ENCODE peak calls at places on chromosomes 16 and 17, in nine cellular contexts. B, V, C, X, D, W, H, T and U are unnamed samples.

GRCh38 chr17:30554839-30555751 is 77.9 kb downstream of the GOSR1 start:
- DNase-seq in H (no peak), D (peak), V (no peak), B (peak), T (no peak), C (no peak), X (no peak), W (no peak), U (no peak)

GRCh38 chr17:8698142-8699050 is 46.2 kb downstream of the CCDC42 start:
- DNase-seq in X (no peak), B (no peak), W (peak), T (peak), D (no peak), H (peak), V (no peak), C (no peak), U (no peak)

GRCh38 chr16:29148867-29149272 is 164.0 kb downstream of the LAT start:
- DNase-seq in D (no peak), T (peak), V (no peak), B (peak), C (no peak), X (peak), W (no peak), H (peak), U (no peak)

GRCh38 chr16:23729503-23730424 is 16.7 kb upstream of the ERN2 start:
- DNase-seq in D (peak), W (peak), V (no peak), B (no peak), C (no peak), T (no peak), H (no peak), X (no peak), U (no peak)

GRCh38 chr16:57165923-57166322 is 19.9 kb downstream of the PSME3IP1 start:
- DNase-seq in T (no peak), H (no peak), X (peak), W (peak), D (no peak), V (peak), C (no peak), B (no peak), U (no peak)

GRCh38 chr17:73192894-73193701 is at the start of gene COG1:
- DNase-seq in D (peak), X (peak), C (peak), T (peak), W (peak), V (peak), H (peak), B (peak), U (peak)

GRCh38 chr17:35082073-35082657 is 18.7 kb upstream of the RFFL start:
- DNase-seq in V (no peak), H (no peak), D (no peak), X (peak), C (no peak), T (no peak), W (peak), B (no peak), U (peak)

GRCh38 chr17:17413215-17413792 is 63.5 kb upstream of the MED9 start:
- DNase-seq in T (no peak), X (no peak), B (no peak), V (no peak), D (no peak), W (no peak), H (no peak), C (no peak), U (no peak)

GRCh38 chr17:75816693-75817092 is 27.5 kb downstream of the UNC13D start:
- DNase-seq in B (no peak), V (no peak), C (peak), W (no peak), X (no peak), T (no peak), H (no peak), D (no peak), U (no peak)

GRCh38 chr17:66469088-66469442 is 166.7 kb downstream of the PRKCA start:
- DNase-seq in D (no peak), X (no peak), T (peak), B (no peak), V (no peak), W (no peak), C (no peak), H (no peak), U (no peak)

DNA sequence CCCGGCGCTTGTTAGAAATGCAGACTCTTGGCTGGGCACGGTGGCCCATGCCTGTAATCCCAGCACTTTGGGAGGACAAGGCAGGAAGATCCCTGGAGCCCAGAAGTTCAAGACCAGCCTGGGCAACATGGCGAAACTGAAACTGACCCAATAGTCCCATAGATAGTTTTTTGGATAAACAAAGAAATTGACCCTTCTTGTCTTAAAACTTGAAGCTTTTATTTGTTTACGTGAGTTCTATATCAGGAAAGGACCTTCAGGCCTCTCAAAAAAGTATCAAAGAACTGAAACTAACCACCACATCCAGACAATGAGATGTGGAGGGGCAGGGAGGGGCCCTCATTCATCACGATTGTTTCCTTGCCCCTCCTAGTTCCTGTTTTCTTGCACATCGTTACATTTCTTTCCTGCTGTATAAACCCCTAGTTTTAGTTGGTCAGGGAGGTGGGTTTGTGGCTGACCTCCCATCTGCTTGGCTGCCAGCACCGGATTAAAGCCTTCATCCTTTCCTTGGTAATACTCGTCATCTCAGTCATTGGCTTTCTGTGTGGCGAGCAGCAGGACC is 29.9 kb upstream of the PRM1 start:
- DNase-seq in X (no peak), T (no peak), C (no peak), V (no peak), W (peak), D (no peak), H (no peak), B (peak), U (peak)
- H3K4me3 ChIP-seq in X (no peak), T (no peak), C (no peak), V (no peak), W (no peak), D (no peak), H (no peak), B (no peak), U (peak)

GRCh38 chr17:37643829-37644228 is 583 bp upstream of the DDX52 start:
- DNase-seq in W (no peak), H (no peak), B (no peak), V (peak), T (no peak), X (no peak), D (peak), C (no peak), U (no peak)

GRCh38 chr17:37643118-37643766 is at the start of gene DDX52:
- DNase-seq in D (peak), H (peak), C (peak), X (peak), T (peak), B (peak), V (peak), W (peak), U (peak)

GRCh38 chr17:37651846-37652245 is 8.6 kb upstream of the DDX52 start:
- DNase-seq in H (no peak), T (no peak), C (no peak), W (no peak), V (no peak), B (no peak), D (no peak), X (no peak), U (no peak)

GRCh38 chr17:37650419-37651003 is 7.3 kb upstream of the DDX52 start:
- DNase-seq in V (peak), H (no peak), D (peak), W (peak), T (no peak), B (no peak), X (no peak), C (no peak), U (no peak)

DNA sequence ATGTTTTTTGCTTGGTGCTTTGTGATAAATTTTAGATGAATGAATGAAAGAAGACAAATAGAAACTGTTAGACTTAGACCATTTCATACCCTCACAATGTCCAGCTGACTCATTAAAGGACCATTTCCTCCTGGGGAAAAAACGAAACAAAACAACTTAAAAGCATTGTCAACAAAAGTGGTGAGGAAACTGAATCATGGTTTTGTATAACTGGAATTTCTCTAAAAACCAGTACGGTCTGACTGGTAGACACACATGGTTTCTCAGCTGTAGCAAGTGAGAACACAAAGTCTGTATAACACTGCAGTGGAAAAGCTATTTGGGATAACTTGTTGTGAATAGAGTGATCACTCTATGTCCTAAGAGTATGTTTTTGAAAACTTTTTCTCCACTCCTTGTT is 5.3 kb upstream of the DDX52 start:
- DNase-seq in H (no peak), B (no peak), V (no peak), W (peak), X (no peak), T (no peak), D (no peak), C (no peak), U (no peak)
- H3K4me3 ChIP-seq in H (no peak), B (no peak), V (no peak), W (no peak), X (no peak), T (no peak), D (no peak), C (no peak), U (no peak)

GRCh38 chr16:19406891-19407491 is 10.7 kb upstream of the TMC5 start:
- DNase-seq in W (no peak), V (no peak), C (no peak), H (no peak), D (no peak), T (no peak), X (no peak), B (no peak), U (no peak)

GRCh38 chr16:19415918-19416317 is 1.8 kb upstream of the TMC5 start:
- DNase-seq in T (no peak), B (no peak), W (no peak), C (no peak), X (no peak), D (no peak), V (no peak), H (no peak), U (no peak)

GRCh38 chr16:19415461-19415860 is 2.2 kb upstream of the TMC5 start:
- DNase-seq in B (no peak), W (no peak), T (no peak), V (peak), X (no peak), C (no peak), D (no peak), H (peak), U (no peak)

GRCh38 chr16:19411298-19411697 is 6.4 kb upstream of the TMC5 start:
- DNase-seq in C (no peak), D (no peak), B (no peak), H (no peak), T (no peak), V (no peak), W (no peak), X (no peak), U (no peak)

DNA sequence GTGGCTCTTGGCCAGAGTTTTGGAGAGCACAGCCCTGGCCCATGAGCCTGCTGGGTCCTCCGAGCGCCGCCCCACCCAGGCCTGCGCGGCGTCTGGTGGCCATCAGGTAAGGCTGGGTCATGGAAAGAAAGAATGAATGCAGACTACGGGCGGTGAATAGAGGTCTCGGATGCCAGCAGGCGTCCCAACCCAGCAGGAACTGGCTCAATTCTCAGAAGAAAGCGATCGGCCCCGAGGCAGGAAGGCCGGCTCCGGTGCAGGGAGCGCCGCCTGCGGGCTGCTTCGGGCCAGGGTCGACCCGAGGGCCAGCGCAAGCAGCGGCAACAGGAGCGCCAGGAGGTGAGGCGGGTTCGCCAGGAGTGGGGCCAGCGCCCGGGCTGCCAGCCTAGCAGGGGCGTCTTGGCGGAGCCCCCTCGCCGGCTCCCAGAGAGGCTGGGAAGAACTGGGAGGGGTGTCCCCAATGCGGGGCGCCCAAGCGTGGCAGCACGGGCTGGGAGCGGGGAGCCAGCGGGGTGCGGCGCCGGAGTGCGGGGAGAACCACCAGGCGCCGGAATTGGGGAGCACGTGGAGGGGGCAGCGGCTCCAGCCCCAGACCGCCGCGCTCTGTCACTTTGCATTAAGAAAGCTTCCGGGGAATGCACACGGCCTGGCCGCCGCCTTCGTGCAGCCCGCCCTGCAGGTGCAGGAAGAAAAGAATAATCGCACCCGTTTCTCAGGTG is 7.1 kb upstream of the TMC5 start:
- DNase-seq in T (peak), H (peak), B (no peak), X (no peak), D (peak), C (peak), V (peak), W (no peak), U (peak)
- H3K4me3 ChIP-seq in T (peak), H (peak), B (no peak), X (no peak), D (peak), C (peak), V (no peak), W (no peak), U (peak)

GRCh38 chr16:88389621-88390160 is 6.9 kb downstream of the ZNF469 start:
- DNase-seq in W (no peak), D (no peak), T (peak), V (no peak), X (no peak), C (no peak), H (no peak), B (no peak), U (no peak)

GRCh38 chr16:88389191-88389590 is 6.4 kb downstream of the ZNF469 start:
- DNase-seq in X (no peak), C (no peak), V (no peak), H (no peak), B (no peak), W (no peak), D (no peak), T (peak), U (no peak)

GRCh38 chr16:88387177-88387576 is 4.4 kb downstream of the ZNF469 start:
- DNase-seq in W (no peak), C (peak), X (no peak), V (no peak), H (no peak), T (peak), B (no peak), D (no peak), U (no peak)

GRCh38 chr16:88385831-88386815 is 3.4 kb downstream of the ZNF469 start:
- DNase-seq in D (no peak), V (no peak), C (peak), T (peak), H (no peak), W (no peak), X (no peak), B (no peak), U (no peak)

DNA sequence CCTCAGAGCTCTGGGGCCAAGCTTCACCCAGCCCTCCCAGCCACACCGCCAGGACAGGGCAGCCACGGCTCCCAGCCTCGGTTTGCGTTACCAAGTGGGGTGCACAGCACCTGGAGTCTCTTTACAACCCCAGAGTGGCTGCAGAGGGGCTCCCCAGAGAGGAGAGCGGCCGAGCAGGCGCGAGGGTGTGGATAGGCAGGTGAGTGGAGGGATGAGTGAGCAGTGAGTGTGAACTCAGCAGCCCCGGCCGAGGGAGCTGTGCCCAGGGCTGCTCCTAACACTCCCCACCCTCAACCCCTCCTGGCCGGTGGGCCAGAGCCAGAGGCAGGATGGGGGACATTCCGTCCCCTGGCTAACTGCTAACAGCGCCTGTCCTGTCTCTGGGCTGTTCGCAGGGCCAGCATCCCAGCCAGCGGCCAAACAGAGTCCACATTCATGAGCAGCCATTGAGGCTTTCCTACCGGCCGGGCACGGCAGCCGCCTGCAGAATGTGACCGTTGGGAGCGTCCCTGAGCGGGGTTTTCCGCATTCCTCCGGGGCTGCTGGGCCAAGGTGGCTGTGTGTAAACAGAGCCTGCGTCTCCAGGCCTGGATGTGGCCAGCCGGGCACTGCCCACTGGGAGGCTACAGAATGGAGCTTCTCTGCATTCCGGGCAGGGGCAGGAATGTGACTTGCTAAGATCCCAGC is 5.3 kb downstream of the ZNF469 start:
- DNase-seq in B (no peak), D (peak), X (no peak), C (peak), W (peak), V (peak), T (peak), H (peak), U (no peak)
- H3K4me3 ChIP-seq in B (no peak), D (no peak), X (no peak), C (no peak), W (no peak), V (no peak), T (no peak), H (no peak), U (no peak)

DNA sequence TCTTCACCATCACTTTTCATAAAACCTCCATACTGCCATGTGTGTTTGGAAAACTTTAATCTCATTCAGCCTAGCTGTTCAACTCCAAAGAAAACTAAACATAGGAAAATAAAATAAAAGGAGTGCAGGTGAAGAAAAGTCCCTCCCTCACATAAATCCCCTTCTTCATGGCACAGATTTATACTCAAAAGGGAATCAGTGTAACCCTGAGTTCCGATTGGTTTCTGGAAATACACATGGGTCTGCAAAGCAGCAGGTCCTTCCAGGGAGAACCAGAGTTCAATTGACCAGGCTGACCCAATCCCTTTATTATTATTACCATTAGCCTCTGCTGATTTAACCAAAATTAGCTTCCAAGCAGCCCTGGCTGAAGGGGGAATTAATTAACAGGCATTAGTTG is 8.9 kb upstream of the HOXB2 start:
- DNase-seq in B (no peak), C (no peak), H (no peak), T (no peak), V (no peak), X (no peak), W (no peak), D (no peak), U (no peak)
- H3K4me3 ChIP-seq in B (no peak), C (peak), H (no peak), T (peak), V (no peak), X (no peak), W (peak), D (no peak), U (no peak)

DNA sequence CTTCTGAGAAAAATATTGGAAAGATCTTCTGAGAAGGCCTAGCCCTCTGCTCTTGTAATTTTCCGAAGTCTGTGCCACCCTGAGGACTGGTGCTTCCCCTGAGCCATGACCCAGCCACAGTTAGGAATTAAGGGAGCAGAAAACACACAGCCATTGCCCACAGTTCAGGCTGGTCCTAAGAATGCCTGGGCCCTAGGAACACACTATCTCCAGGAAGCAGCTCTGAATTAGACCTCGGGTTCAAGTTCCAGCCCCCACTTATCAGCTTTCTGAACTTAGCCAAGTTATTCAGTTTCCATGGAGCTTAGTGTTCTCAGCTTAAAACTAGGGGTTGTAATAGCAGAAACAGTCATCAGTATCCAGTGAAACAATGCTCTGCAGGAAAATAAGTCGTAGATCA is 56.0 kb downstream of the CDH13 start:
- DNase-seq in X (no peak), V (no peak), W (no peak), C (no peak), H (no peak), T (no peak), B (no peak), D (no peak), U (no peak)
- H3K4me3 ChIP-seq in X (no peak), V (no peak), W (no peak), C (no peak), H (no peak), T (no peak), B (no peak), D (no peak), U (no peak)

DNA sequence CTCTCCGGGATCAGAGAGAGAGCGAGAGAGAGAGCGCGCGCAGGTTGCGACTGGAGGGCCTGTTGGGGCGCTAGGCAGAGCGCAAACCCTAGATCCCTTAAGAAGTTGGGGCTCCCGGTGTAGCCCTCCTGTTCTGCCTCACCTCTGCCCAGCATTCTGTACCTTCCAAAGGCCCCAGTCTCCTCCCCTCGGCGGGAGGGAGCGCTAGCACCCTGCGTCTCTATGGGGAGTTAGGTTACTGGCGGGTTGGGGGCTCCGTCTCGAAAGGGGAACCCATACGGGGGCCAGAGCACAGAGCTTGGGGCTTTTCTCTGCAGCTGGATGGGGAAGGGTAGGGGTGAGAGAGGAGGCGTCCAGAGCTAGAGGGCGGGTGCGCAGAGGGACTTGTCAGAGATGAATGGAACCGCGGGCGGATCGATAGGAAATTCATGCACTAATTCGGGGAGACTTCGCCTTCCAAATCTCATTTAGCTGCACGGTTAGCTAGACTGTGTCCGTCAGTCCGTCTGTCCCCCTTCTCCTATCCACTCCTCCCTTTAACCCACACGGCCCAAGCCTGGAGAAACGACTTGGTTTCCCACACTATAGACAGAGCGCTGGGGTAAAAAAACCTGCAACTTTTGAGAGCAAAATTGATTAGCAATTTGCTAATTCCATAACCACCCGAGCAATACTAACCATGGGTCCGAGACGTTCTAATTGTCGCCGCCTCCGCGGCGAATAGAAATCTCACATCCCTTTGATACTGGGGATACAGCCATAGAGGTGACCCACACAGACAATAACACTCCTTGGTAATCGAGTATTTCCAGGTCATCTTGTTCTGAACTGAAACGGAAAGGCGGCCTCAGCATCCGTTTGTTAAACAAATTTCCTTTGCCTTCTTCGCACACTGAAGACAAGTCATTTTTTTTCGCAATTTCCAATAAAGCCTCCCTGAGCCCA is 738 bp upstream of the HOXB4 start:
- DNase-seq in T (no peak), V (no peak), W (no peak), H (no peak), B (no peak), X (no peak), C (no peak), D (no peak), U (no peak)
- H3K4me3 ChIP-seq in T (peak), V (no peak), W (peak), H (peak), B (peak), X (peak), C (peak), D (peak), U (peak)